ENCODE peak calls at places on chromosomes 3 and 15, in six cellular contexts. G, C, E, Q, P and S are unnamed samples.

GRCh38 chr3:191441687-191442086 is 19.3 kb upstream of the PYDC2 start:
- DNase-seq in E (no peak), G (no peak), C (no peak), Q (no peak), P (no peak), S (no peak)

GRCh38 chr3:42600958-42601675 is 631 bp downstream of the NKTR start:
- DNase-seq in P (peak), Q (peak), E (peak), G (no peak), C (no peak), S (peak)

GRCh38 chr3:146640955-146641867 is 36.1 kb upstream of the PLSCR5 start:
- DNase-seq in C (peak), Q (no peak), P (peak), G (no peak), E (peak), S (no peak)

GRCh38 chr3:117281371-117281770 is 571.8 kb downstream of the TUSC7 start:
- DNase-seq in E (no peak), P (no peak), Q (no peak), C (no peak), G (no peak), S (no peak)

GRCh38 chr3:31498824-31499223 is 33.9 kb upstream of the STT3B start:
- DNase-seq in Q (no peak), P (no peak), E (no peak), G (no peak), C (no peak), S (no peak)

GRCh38 chr3:160870327-160870726 is 114.3 kb downstream of the PPM1L start:
- DNase-seq in P (no peak), Q (no peak), G (peak), E (no peak), C (no peak), S (no peak)

GRCh38 chr15:52261498-52262242 is 33.9 kb downstream of the MYO5C start:
- DNase-seq in C (peak), E (peak), Q (peak), P (peak), G (peak), S (no peak)

GRCh38 chr3:53680026-53680425 is 166.2 kb downstream of the CHDH start:
- DNase-seq in Q (no peak), E (peak), G (peak), C (no peak), P (peak), S (peak)

GRCh38 chr15:22974745-22975144 is 5.4 kb downstream of the CYFIP1 start:
- DNase-seq in G (no peak), Q (no peak), C (no peak), E (no peak), P (no peak), S (no peak)

DNA sequence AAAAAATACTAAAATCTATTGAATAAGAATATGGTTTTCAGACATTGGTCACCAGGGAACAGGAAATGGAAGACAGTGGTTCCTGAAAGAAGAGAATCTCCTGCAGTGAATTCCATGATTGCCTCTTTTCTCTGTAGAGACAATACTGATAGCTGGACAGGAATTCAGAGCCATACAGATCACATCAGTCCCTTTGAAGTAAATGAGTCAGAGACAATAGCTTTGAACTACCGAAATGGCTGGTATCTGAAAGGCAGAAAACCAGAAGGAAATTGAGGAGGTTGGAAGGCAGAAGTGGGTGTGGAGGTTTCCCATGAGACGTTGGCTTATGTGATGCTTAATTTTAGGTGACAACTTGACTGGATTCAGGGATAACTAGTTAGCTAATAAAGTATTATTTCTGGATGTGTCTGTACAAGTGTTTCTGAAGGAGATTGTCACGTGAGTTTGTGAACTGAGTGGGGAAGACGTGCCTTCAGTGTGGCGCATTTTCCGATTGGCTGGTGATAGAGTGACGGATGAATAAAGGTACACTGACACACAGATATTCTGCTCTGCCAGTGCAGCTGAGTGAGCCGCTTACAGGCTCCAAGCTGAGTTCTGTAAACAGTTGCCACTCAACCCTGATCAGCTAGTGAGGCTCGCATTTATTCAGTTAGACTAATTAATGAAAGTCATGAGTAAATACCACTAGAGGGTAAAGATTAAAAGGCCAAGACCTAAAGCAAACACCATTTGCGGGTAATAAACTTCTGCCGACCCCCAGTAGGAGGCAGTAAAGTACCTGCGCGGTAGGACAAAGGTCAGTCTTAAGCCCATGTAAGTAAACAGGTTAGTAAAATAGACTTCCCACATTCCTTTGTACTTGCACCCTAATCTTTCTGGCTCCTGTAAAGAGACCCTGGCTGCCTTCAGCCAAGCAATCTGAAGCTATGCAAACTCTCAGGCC is 1298.6 kb downstream of the SI start:
- DNase-seq in P (no peak), E (no peak), G (no peak), Q (no peak), C (peak), S (no peak)
- TF ChIP-seq CTCF in P (no peak), E (no peak), G (no peak), Q (no peak), C (peak), S (no peak)

DNA sequence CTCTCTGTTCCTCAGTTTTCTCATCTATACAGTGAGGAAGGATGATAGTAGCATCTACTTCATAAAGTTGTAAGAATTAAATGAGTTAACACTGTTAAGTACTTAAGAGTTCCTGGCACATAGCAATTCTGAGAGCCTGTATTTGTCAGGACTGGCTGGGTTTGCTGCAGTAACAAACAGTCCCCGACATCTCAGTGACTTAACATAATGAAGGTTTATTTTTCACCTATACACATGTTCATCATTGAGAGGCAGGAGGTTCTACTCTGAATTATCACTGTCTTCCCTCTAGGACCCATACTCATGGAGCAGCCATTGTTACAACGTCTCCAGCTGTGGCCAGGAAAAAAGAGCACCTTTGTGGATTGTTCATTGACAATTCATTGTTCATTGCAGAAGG is 190.6 kb upstream of the PROK2 start:
- DNase-seq in G (no peak), P (no peak), C (no peak), E (no peak), Q (no peak), S (no peak)
- H3K4me3 ChIP-seq in G (no peak), P (no peak), C (no peak), E (no peak), Q (no peak), S (no peak)

GRCh38 chr3:154040283-154040682 is 80.9 kb upstream of the ARHGEF26 start:
- DNase-seq in C (peak), P (peak), G (no peak), Q (no peak), E (peak), S (no peak)
- TF ChIP-seq CTCF in C (peak), P (peak), G (peak), Q (no peak), E (peak), S (no peak)

GRCh38 chr15:67121725-67122600 is 56.6 kb downstream of the SMAD3 start:
- DNase-seq in E (no peak), G (no peak), Q (no peak), C (no peak), P (no peak), S (no peak)
- H3K4me3 ChIP-seq in E (no peak), G (no peak), Q (peak), C (no peak), P (no peak), S (no peak)